ENCODE peak calls at places on chromosomes 12 and 14, in ten cellular contexts. N, A, B, X, Y, J, M, V, H and K are unnamed samples.
A peak's percentile ranks its signal among the peaks of the same experiment; 100 is the strongest.

GRCh38 chr14:71588028-71588427 is 344.2 kb upstream of the RGS6 start:
- DNase-seq in N (no peak), A (no peak), B (no peak), X (no peak), Y (peak; percentile 43), J (no peak), M (no peak), V (no peak), H (no peak), K (no peak)

GRCh38 chr12:129873458-129873857 is 30.4 kb downstream of the TMEM132D start:
- DNase-seq in N (no peak), A (no peak), B (no peak), X (no peak), Y (no peak), J (no peak), M (no peak), V (no peak), H (no peak), K (no peak)

GRCh38 chr14:57435923-57436322 is 45.5 kb downstream of the NAA30 start:
- DNase-seq in N (no peak), A (no peak), B (no peak), X (no peak), Y (no peak), J (no peak), M (no peak), V (no peak), H (no peak), K (no peak)

GRCh38 chr12:52011602-52012214 is 5.0 kb downstream of the TAMALIN start:
- DNase-seq in N (no peak), A (no peak), B (no peak), X (no peak), Y (no peak), J (no peak), M (no peak), V (no peak), H (no peak), K (no peak)

GRCh38 chr14:88553886-88554457 is 835 bp downstream of the PTPN21 start:
- DNase-seq in N (no peak), A (no peak), B (no peak), X (no peak), Y (no peak), J (no peak), M (no peak), V (no peak), H (peak; percentile 15), K (no peak)

GRCh38 chr12:51071663-51072062 is 11.7 kb downstream of the CSRNP2 start:
- DNase-seq in N (no peak), A (no peak), B (no peak), X (no peak), Y (no peak), J (no peak), M (peak; percentile 24), V (no peak), H (no peak), K (peak; percentile 15)

GRCh38 chr12:14275886-14276285 is 89.6 kb upstream of the ATF7IP start:
- DNase-seq in N (no peak), A (no peak), B (no peak), X (no peak), Y (no peak), J (no peak), M (no peak), V (no peak), H (no peak), K (no peak)

GRCh38 chr14:59510957-59511356 is 26.6 kb downstream of the JKAMP start:
- DNase-seq in N (no peak), A (no peak), B (no peak), X (no peak), Y (no peak), J (no peak), M (no peak), V (no peak), H (no peak), K (no peak)

GRCh38 chr12:53224897-53225634 is 6.9 kb downstream of the RARG start:
- DNase-seq in N (no peak), A (no peak), B (no peak), X (no peak), Y (no peak), J (no peak), M (no peak), V (no peak), H (peak; percentile 33), K (no peak)

GRCh38 chr12:109770861-109771670 is 57.4 kb downstream of the FAM222A start:
- DNase-seq in N (no peak), A (no peak), B (no peak), X (peak; percentile 36), Y (no peak), J (no peak), M (no peak), V (peak; percentile 23), H (no peak), K (no peak)

GRCh38 chr14:34053666-34054065 is 102.8 kb upstream of the EGLN3 start:
- DNase-seq in N (peak; percentile 63), A (no peak), B (no peak), X (peak; percentile 74), Y (no peak), J (no peak), M (no peak), V (no peak), H (no peak), K (peak; percentile 11)

DNA sequence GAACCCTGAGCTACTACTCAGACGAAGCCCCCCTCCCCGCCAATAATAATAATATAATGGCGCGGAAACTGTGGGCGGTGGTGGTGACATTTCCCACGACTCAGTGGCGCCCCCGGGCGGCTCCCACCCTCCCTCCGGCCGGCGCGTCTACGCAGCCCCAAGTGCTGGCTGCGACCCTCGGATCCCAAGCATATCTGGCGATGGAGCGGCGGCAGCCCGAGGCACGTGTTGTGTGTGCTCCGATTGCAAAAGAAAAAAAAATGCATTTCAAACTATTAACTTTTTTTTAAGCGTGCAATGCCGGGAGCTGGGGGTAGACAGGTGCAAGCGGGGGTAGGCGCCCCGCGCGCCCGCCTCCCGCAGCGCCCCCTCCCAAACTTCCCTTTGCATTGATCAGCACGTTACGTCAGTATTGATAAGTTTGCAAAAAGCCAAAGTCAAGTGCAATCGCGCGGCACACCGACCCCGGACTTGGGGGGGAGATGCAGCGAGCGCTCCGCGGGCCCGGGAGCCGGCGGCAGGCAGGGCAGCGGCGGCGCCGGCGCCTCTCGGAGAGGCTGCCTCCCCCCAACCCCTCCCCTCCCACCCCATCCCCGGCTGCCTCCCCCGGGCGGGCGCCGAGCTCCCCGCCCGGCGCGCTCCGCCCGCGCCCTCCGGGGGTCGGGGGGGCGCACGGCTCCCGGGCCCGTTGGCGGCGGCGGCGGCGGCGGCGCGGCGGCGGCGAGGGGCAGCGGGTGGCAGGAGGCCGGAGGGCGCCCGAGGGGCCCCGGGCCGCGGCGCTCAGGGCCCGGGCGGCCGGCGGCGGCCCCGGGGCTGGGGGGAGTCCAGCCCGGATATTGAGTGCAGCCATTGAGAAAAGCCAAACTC is 113.1 kb upstream of the MYL2 start:
- DNase-seq in N (no peak), A (no peak), B (no peak), X (no peak), Y (peak; percentile 11), J (no peak), M (no peak), V (peak; percentile 71), H (peak; percentile 77), K (peak; percentile 47)
- TF ChIP-seq CTCF in N (peak; percentile 9), A (peak; percentile 33), B (peak; percentile 63), X (no peak), Y (peak; percentile 44), J (peak; percentile 31), M (no peak), V (peak; percentile 91), H (peak; percentile 79), K (peak; percentile 84)

DNA sequence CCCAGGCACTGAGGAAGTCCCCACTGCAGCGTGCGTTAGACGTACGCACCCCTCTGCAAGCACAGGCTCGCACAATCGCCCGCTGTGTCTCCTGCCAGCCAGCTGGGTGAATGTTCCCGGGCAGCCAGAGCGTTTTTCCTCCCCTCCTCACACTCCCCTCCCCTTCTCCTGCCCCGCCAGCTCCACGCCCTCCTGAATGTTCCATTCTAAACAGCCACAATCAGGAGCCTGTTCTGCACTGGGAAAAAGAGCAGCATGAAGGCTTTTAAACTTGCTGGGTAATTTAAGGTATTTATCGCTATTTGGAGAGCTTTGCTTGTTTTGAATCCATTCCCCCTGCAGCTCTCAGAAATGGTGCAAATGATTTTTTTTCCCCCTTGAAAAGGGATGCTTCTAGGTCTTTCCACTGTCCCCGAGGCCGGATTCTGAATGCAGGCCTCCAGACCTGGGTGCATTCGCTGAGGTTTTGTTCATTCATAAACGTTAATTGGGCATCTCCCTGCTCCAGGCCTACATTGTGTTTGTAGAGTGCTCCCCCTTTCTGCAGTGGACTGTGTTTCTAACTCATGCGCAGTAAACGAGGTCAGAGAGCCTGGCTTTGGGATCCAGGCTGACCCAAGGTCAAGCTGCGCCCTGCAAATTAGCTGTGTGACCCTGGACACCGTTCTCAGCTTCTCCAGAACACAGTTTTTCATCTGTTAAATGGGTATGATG is 212.5 kb downstream of the CHST11 start:
- DNase-seq in N (no peak), A (no peak), B (peak; percentile 60), X (peak; percentile 67), Y (peak; percentile 76), J (no peak), M (no peak), V (no peak), H (peak; percentile 40), K (no peak)
- TF ChIP-seq CTCF in N (peak; percentile 16), A (peak; percentile 13), B (no peak), X (no peak), Y (no peak), J (no peak), M (no peak), V (no peak), H (peak; percentile 53), K (no peak)

DNA sequence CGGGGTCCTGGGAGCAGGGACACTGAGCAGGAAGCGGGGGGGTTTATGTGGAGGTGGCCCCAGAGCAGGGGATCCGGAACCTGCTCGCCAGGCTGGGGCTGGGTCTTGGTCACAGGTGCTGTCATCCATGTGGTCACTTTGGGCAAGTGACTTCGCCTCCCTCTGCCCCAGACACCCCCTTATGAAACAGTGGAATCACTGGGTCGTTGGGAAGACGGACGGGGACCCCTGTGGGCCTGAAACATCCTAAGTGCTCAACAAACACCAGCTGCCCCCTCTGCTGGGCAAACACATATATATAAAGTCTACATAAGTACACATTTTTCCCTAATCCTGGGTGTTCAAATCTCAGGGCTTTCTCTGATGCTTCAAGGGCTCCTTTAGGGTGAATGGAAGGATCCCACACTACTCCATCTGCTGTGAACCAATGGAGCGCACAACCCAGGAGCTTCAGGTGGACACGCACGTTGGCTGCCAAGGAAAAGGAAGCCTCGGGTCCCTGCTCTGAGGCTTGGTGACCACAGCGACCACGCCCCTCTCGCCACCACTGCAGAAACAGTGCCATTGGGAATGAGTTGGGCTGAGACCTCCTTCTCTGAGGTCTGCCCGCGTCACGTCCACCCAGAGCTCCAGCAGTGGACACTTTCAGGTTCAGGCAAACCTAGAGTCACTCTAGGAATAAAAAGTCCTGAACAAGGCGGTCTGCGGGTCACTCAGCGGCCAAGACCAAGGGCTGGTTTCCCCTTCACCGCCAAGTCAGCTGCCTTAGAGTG is 54.6 kb downstream of the CDC42BPB start:
- DNase-seq in N (no peak), A (no peak), B (no peak), X (no peak), Y (no peak), J (no peak), M (no peak), V (no peak), H (peak; percentile 41), K (no peak)
- TF ChIP-seq CTCF in N (no peak), A (peak; percentile 14), B (no peak), X (no peak), Y (no peak), J (no peak), M (no peak), V (peak; percentile 26), H (no peak), K (no peak)

DNA sequence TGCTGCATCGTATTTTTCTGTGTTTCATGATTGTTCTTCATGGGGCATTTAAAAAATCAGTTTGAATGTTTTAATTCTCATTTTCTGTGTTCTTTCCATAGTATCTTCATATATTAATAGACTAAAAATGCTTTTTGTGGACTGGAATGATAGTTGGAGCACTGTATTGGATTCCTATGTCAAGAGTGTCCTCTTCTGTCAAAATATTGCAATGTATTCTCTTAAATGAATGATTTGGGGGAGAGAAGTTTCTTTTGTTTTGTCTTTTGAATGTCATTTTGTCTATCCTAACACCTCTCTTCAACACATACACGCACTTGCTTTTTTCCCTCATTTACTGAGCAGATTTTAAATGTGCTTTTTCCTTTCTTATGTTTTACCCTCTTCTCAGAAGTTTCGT is 4.7 kb upstream of the EIF2S3B start:
- DNase-seq in N (no peak), A (peak; percentile 2), B (peak; percentile 11), X (no peak), Y (peak; percentile 34), J (no peak), M (no peak), V (no peak), H (no peak), K (no peak)
- TF ChIP-seq CTCF in N (no peak), A (peak; percentile 33), B (peak; percentile 42), X (no peak), Y (peak; percentile 47), J (no peak), M (no peak), V (no peak), H (no peak), K (no peak)